ENCODE peak calls at places on chromosomes 7 and 10, in eight cellular contexts. One of them, this sample, is unnamed.

GRCh38 chr7:148503900-148504487 is 86.6 kb upstream of the C7orf33 start:
- DNase-seq in bronchial epithelial cell: peak
- DNase-seq in fibroblast of the aortic adventitia: peak
- DNase-seq in body of pancreas: no peak
- DNase-seq in K562: peak
- DNase-seq in uterus: no peak
- DNase-seq in skeletal muscle cell: peak
- DNase-seq in prostate gland: no peak
- DNase-seq in this sample: no peak

GRCh38 chr10:133281628-133282372 is 5.1 kb upstream of the ADAM8 start:
- DNase-seq in fibroblast of the aortic adventitia: no peak
- DNase-seq in prostate gland: no peak
- DNase-seq in K562: no peak
- DNase-seq in skeletal muscle cell: no peak
- DNase-seq in body of pancreas: no peak
- DNase-seq in bronchial epithelial cell: no peak
- DNase-seq in uterus: no peak
- DNase-seq in this sample: no peak

GRCh38 chr10:87054373-87055295 is 34.5 kb downstream of the FAM25A start:
- DNase-seq in prostate gland: no peak
- DNase-seq in body of pancreas: no peak
- DNase-seq in skeletal muscle cell: peak
- DNase-seq in uterus: no peak
- DNase-seq in K562: no peak
- DNase-seq in bronchial epithelial cell: peak
- DNase-seq in fibroblast of the aortic adventitia: peak
- DNase-seq in this sample: peak

GRCh38 chr7:101524376-101524775 is 104.7 kb downstream of the MYL10 start:
- DNase-seq in fibroblast of the aortic adventitia: no peak
- DNase-seq in K562: no peak
- DNase-seq in skeletal muscle cell: no peak
- DNase-seq in bronchial epithelial cell: no peak
- DNase-seq in prostate gland: no peak
- DNase-seq in body of pancreas: no peak
- DNase-seq in uterus: no peak
- DNase-seq in this sample: no peak

GRCh38 chr10:110456523-110457091 is 41.1 kb upstream of the DUSP5 start:
- DNase-seq in uterus: no peak
- DNase-seq in fibroblast of the aortic adventitia: peak
- DNase-seq in K562: no peak
- DNase-seq in body of pancreas: no peak
- DNase-seq in bronchial epithelial cell: peak
- DNase-seq in prostate gland: no peak
- DNase-seq in skeletal muscle cell: no peak
- DNase-seq in this sample: peak

GRCh38 chr7:19016140-19016539 is 101.3 kb downstream of the TWIST1 start:
- DNase-seq in bronchial epithelial cell: peak
- DNase-seq in skeletal muscle cell: no peak
- DNase-seq in uterus: no peak
- DNase-seq in prostate gland: no peak
- DNase-seq in K562: no peak
- DNase-seq in fibroblast of the aortic adventitia: peak
- DNase-seq in body of pancreas: no peak
- DNase-seq in this sample: peak

GRCh38 chr10:117477961-117478670 is 64.4 kb upstream of the EMX2 start:
- DNase-seq in skeletal muscle cell: peak
- DNase-seq in bronchial epithelial cell: peak
- DNase-seq in fibroblast of the aortic adventitia: peak
- DNase-seq in prostate gland: no peak
- DNase-seq in body of pancreas: no peak
- DNase-seq in K562: peak
- DNase-seq in uterus: no peak
- DNase-seq in this sample: peak

GRCh38 chr10:78904196-78904595 is 164.6 kb upstream of the ZMIZ1 start:
- DNase-seq in fibroblast of the aortic adventitia: no peak
- DNase-seq in skeletal muscle cell: no peak
- DNase-seq in K562: no peak
- DNase-seq in body of pancreas: no peak
- DNase-seq in uterus: peak
- DNase-seq in bronchial epithelial cell: no peak
- DNase-seq in prostate gland: no peak
- DNase-seq in this sample: no peak

GRCh38 chr7:20798081-20798693 is 11.5 kb upstream of the SP8 start:
- DNase-seq in uterus: no peak
- DNase-seq in K562: peak
- DNase-seq in bronchial epithelial cell: no peak
- DNase-seq in skeletal muscle cell: no peak
- DNase-seq in fibroblast of the aortic adventitia: no peak
- DNase-seq in prostate gland: peak
- DNase-seq in body of pancreas: peak
- DNase-seq in this sample: no peak

GRCh38 chr7:2281556-2281955 is 32.7 kb downstream of the SNX8 start:
- DNase-seq in skeletal muscle cell: peak
- DNase-seq in body of pancreas: no peak
- DNase-seq in uterus: peak
- DNase-seq in K562: peak
- DNase-seq in fibroblast of the aortic adventitia: peak
- DNase-seq in prostate gland: no peak
- DNase-seq in bronchial epithelial cell: no peak
- DNase-seq in this sample: no peak

GRCh38 chr7:151411551-151411950 is 1.7 kb upstream of the WDR86 start:
- DNase-seq in skeletal muscle cell: no peak
- DNase-seq in fibroblast of the aortic adventitia: no peak
- DNase-seq in prostate gland: no peak
- DNase-seq in body of pancreas: no peak
- DNase-seq in bronchial epithelial cell: no peak
- DNase-seq in uterus: no peak
- DNase-seq in K562: peak
- DNase-seq in this sample: no peak

GRCh38 chr7:55273186-55273980 is 91.8 kb upstream of the LANCL2 start:
- DNase-seq in prostate gland: no peak
- DNase-seq in fibroblast of the aortic adventitia: no peak
- DNase-seq in skeletal muscle cell: no peak
- DNase-seq in uterus: no peak
- DNase-seq in bronchial epithelial cell: no peak
- DNase-seq in body of pancreas: no peak
- DNase-seq in K562: no peak
- DNase-seq in this sample: no peak

GRCh38 chr10:104029528-104029875 is 56.2 kb downstream of the COL17A1 start:
- DNase-seq in bronchial epithelial cell: no peak
- DNase-seq in body of pancreas: no peak
- DNase-seq in fibroblast of the aortic adventitia: peak
- DNase-seq in K562: no peak
- DNase-seq in skeletal muscle cell: no peak
- DNase-seq in prostate gland: no peak
- DNase-seq in uterus: peak
- DNase-seq in this sample: no peak

GRCh38 chr10:14153570-14154055 is 177.1 kb downstream of the FRMD4A start:
- DNase-seq in prostate gland: no peak
- DNase-seq in K562: peak
- DNase-seq in bronchial epithelial cell: no peak
- DNase-seq in body of pancreas: no peak
- DNase-seq in fibroblast of the aortic adventitia: no peak
- DNase-seq in uterus: no peak
- DNase-seq in skeletal muscle cell: no peak
- DNase-seq in this sample: peak

GRCh38 chr7:131106681-131107342 is 220.9 kb upstream of the MKLN1 start:
- DNase-seq in prostate gland: peak
- DNase-seq in K562: peak
- DNase-seq in fibroblast of the aortic adventitia: no peak
- DNase-seq in uterus: peak
- DNase-seq in skeletal muscle cell: no peak
- DNase-seq in body of pancreas: peak
- DNase-seq in bronchial epithelial cell: no peak
- DNase-seq in this sample: peak

GRCh38 chr7:131105294-131105802 is 222.3 kb upstream of the MKLN1 start:
- DNase-seq in skeletal muscle cell: no peak
- DNase-seq in fibroblast of the aortic adventitia: peak
- DNase-seq in K562: no peak
- DNase-seq in bronchial epithelial cell: no peak
- DNase-seq in uterus: peak
- DNase-seq in prostate gland: peak
- DNase-seq in body of pancreas: no peak
- DNase-seq in this sample: no peak

GRCh38 chr7:131105803-131106680 is 221.6 kb upstream of the MKLN1 start:
- DNase-seq in bronchial epithelial cell: peak
- DNase-seq in fibroblast of the aortic adventitia: peak
- DNase-seq in body of pancreas: peak
- DNase-seq in skeletal muscle cell: peak
- DNase-seq in uterus: peak
- DNase-seq in prostate gland: peak
- DNase-seq in K562: peak
- DNase-seq in this sample: peak

GRCh38 chr7:131104611-131105293 is 222.9 kb upstream of the MKLN1 start:
- DNase-seq in prostate gland: no peak
- DNase-seq in K562: no peak
- DNase-seq in body of pancreas: no peak
- DNase-seq in bronchial epithelial cell: no peak
- DNase-seq in uterus: no peak
- DNase-seq in skeletal muscle cell: no peak
- DNase-seq in fibroblast of the aortic adventitia: peak
- DNase-seq in this sample: no peak

GRCh38 chr7:131103997-131104396 is 223.7 kb upstream of the MKLN1 start:
- DNase-seq in prostate gland: no peak
- DNase-seq in uterus: no peak
- DNase-seq in skeletal muscle cell: peak
- DNase-seq in body of pancreas: no peak
- DNase-seq in fibroblast of the aortic adventitia: peak
- DNase-seq in bronchial epithelial cell: no peak
- DNase-seq in K562: no peak
- DNase-seq in this sample: peak
- H3K4me3 ChIP-seq in prostate gland: peak
- H3K4me3 ChIP-seq in uterus: peak
- H3K4me3 ChIP-seq in skeletal muscle cell: no peak
- H3K4me3 ChIP-seq in body of pancreas: no peak
- H3K4me3 ChIP-seq in fibroblast of the aortic adventitia: peak
- H3K4me3 ChIP-seq in bronchial epithelial cell: no peak
- H3K4me3 ChIP-seq in K562: no peak
- H3K4me3 ChIP-seq in this sample: no peak

GRCh38 chr7:33039257-33039904 is 23.2 kb downstream of the NT5C3A start:
- DNase-seq in uterus: no peak
- DNase-seq in bronchial epithelial cell: no peak
- DNase-seq in fibroblast of the aortic adventitia: peak
- DNase-seq in K562: no peak
- DNase-seq in prostate gland: no peak
- DNase-seq in body of pancreas: no peak
- DNase-seq in skeletal muscle cell: no peak
- DNase-seq in this sample: no peak
- H3K4me3 ChIP-seq in uterus: peak
- H3K4me3 ChIP-seq in bronchial epithelial cell: peak
- H3K4me3 ChIP-seq in fibroblast of the aortic adventitia: peak
- H3K4me3 ChIP-seq in K562: no peak
- H3K4me3 ChIP-seq in prostate gland: peak
- H3K4me3 ChIP-seq in body of pancreas: peak
- H3K4me3 ChIP-seq in skeletal muscle cell: peak
- H3K4me3 ChIP-seq in this sample: peak

GRCh38 chr7:100413286-100413685 is 15.2 kb downstream of the ZCWPW1 start:
- DNase-seq in fibroblast of the aortic adventitia: no peak
- DNase-seq in bronchial epithelial cell: no peak
- DNase-seq in uterus: no peak
- DNase-seq in prostate gland: no peak
- DNase-seq in K562: no peak
- DNase-seq in skeletal muscle cell: no peak
- DNase-seq in body of pancreas: no peak
- DNase-seq in this sample: no peak
- H3K4me3 ChIP-seq in fibroblast of the aortic adventitia: no peak
- H3K4me3 ChIP-seq in bronchial epithelial cell: no peak
- H3K4me3 ChIP-seq in uterus: no peak
- H3K4me3 ChIP-seq in prostate gland: no peak
- H3K4me3 ChIP-seq in K562: no peak
- H3K4me3 ChIP-seq in skeletal muscle cell: no peak
- H3K4me3 ChIP-seq in body of pancreas: no peak
- H3K4me3 ChIP-seq in this sample: no peak

GRCh38 chr7:50495746-50496145 is 45.6 kb upstream of the FIGNL1 start:
- DNase-seq in body of pancreas: no peak
- DNase-seq in uterus: no peak
- DNase-seq in fibroblast of the aortic adventitia: no peak
- DNase-seq in prostate gland: no peak
- DNase-seq in K562: no peak
- DNase-seq in bronchial epithelial cell: no peak
- DNase-seq in skeletal muscle cell: no peak
- DNase-seq in this sample: no peak
- H3K4me3 ChIP-seq in body of pancreas: no peak
- H3K4me3 ChIP-seq in uterus: no peak
- H3K4me3 ChIP-seq in fibroblast of the aortic adventitia: no peak
- H3K4me3 ChIP-seq in prostate gland: no peak
- H3K4me3 ChIP-seq in K562: no peak
- H3K4me3 ChIP-seq in bronchial epithelial cell: no peak
- H3K4me3 ChIP-seq in skeletal muscle cell: no peak
- H3K4me3 ChIP-seq in this sample: no peak

DNA sequence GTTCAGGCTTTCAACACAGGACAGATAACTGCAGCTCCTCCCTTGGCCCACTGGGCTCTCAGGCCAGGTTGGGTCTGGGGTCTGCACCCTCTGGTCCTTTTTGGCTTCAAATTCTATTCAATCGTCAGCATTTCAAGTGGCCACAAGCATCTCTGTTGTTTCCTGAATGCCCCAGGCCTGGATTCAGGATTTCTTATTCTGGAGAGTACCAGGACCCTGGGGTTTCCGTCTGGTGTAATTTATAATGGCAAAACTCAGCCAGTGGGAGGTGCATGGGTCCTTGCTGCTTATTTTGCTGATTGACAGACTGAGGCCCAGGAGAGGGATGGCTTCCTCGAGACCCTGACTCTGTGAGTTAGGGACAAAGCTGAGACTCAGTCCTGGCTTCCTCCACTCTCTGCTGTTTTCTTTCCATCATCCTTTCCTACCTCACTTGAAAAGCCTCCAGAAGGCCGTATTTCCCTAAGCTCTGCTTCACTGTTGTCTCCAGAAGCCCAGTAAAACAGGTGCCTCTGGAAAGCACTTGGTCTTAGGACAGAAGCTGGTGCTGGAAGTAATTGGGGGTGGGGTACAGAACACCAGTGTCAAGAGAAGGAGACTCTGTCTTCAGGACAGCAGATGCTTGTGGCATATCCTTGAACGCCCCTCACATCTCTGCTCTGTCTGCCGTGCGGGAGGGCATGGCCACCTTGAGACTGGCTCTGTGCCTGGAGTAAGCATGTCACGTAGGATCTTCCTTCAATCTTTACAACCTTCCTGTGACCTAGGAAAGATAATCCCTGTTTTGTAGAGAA is 39.5 kb upstream of the SH2D4B start:
- DNase-seq in skeletal muscle cell: no peak
- DNase-seq in prostate gland: no peak
- DNase-seq in bronchial epithelial cell: no peak
- DNase-seq in K562: no peak
- DNase-seq in uterus: no peak
- DNase-seq in body of pancreas: no peak
- DNase-seq in fibroblast of the aortic adventitia: no peak
- DNase-seq in this sample: no peak
- H3K4me3 ChIP-seq in skeletal muscle cell: no peak
- H3K4me3 ChIP-seq in prostate gland: no peak
- H3K4me3 ChIP-seq in bronchial epithelial cell: no peak
- H3K4me3 ChIP-seq in K562: no peak
- H3K4me3 ChIP-seq in uterus: no peak
- H3K4me3 ChIP-seq in body of pancreas: no peak
- H3K4me3 ChIP-seq in fibroblast of the aortic adventitia: no peak
- H3K4me3 ChIP-seq in this sample: no peak